ENCODE peak calls at places on chromosomes 3 and 15, in nine cellular contexts. One of them, this sample, is unnamed.

GRCh38 chr3:151708868-151709267 is 24.9 kb upstream of the AADACL2 start:
- DNase-seq in stimulated activated CD4-positive, alpha-beta T cell treated with anti-CD3 and anti-CD28 coated beads, Interleukin-12 subunit alpha, Interleukin-12 subunit beta, amount 100 ng/mL, for 4 hours: no peak
- DNase-seq in KG1: no peak
- DNase-seq in left lung: no peak
- DNase-seq in fibroblast of the conjunctiva: no peak
- DNase-seq in A172: no peak
- DNase-seq in NCI-H1930: no peak
- DNase-seq in HCEC 1CT: no peak
- DNase-seq in Ammon's horn: no peak
- DNase-seq in this sample: no peak

GRCh38 chr3:42036483-42036823 is 54.7 kb upstream of the TRAK1 start:
- DNase-seq in NCI-H1930: no peak
- DNase-seq in A172: peak
- DNase-seq in fibroblast of the conjunctiva: peak
- DNase-seq in stimulated activated CD4-positive, alpha-beta T cell treated with anti-CD3 and anti-CD28 coated beads, Interleukin-12 subunit alpha, Interleukin-12 subunit beta, amount 100 ng/mL, for 4 hours: no peak
- DNase-seq in Ammon's horn: no peak
- DNase-seq in HCEC 1CT: peak
- DNase-seq in KG1: no peak
- DNase-seq in left lung: no peak
- DNase-seq in this sample: no peak

GRCh38 chr3:148880681-148881080 is 15.6 kb downstream of the CPA3 start:
- DNase-seq in HCEC 1CT: peak
- DNase-seq in NCI-H1930: no peak
- DNase-seq in A172: no peak
- DNase-seq in fibroblast of the conjunctiva: no peak
- DNase-seq in stimulated activated CD4-positive, alpha-beta T cell treated with anti-CD3 and anti-CD28 coated beads, Interleukin-12 subunit alpha, Interleukin-12 subunit beta, amount 100 ng/mL, for 4 hours: no peak
- DNase-seq in Ammon's horn: no peak
- DNase-seq in left lung: no peak
- DNase-seq in KG1: no peak
- DNase-seq in this sample: peak

GRCh38 chr3:141575879-141576743 is 89.3 kb downstream of the RASA2 start:
- DNase-seq in HCEC 1CT: peak
- DNase-seq in fibroblast of the conjunctiva: peak
- DNase-seq in stimulated activated CD4-positive, alpha-beta T cell treated with anti-CD3 and anti-CD28 coated beads, Interleukin-12 subunit alpha, Interleukin-12 subunit beta, amount 100 ng/mL, for 4 hours: no peak
- DNase-seq in Ammon's horn: peak
- DNase-seq in left lung: no peak
- DNase-seq in A172: peak
- DNase-seq in KG1: no peak
- DNase-seq in NCI-H1930: no peak
- DNase-seq in this sample: peak

GRCh38 chr3:56878046-56878445 is 76.3 kb upstream of the ARHGEF3 start:
- DNase-seq in fibroblast of the conjunctiva: no peak
- DNase-seq in HCEC 1CT: no peak
- DNase-seq in NCI-H1930: no peak
- DNase-seq in left lung: no peak
- DNase-seq in KG1: peak
- DNase-seq in stimulated activated CD4-positive, alpha-beta T cell treated with anti-CD3 and anti-CD28 coated beads, Interleukin-12 subunit alpha, Interleukin-12 subunit beta, amount 100 ng/mL, for 4 hours: peak
- DNase-seq in A172: no peak
- DNase-seq in Ammon's horn: peak
- DNase-seq in this sample: no peak

GRCh38 chr15:40430271-40430805 is 10.4 kb upstream of the BAHD1 start:
- DNase-seq in left lung: no peak
- DNase-seq in Ammon's horn: no peak
- DNase-seq in NCI-H1930: no peak
- DNase-seq in stimulated activated CD4-positive, alpha-beta T cell treated with anti-CD3 and anti-CD28 coated beads, Interleukin-12 subunit alpha, Interleukin-12 subunit beta, amount 100 ng/mL, for 4 hours: no peak
- DNase-seq in A172: peak
- DNase-seq in HCEC 1CT: no peak
- DNase-seq in fibroblast of the conjunctiva: no peak
- DNase-seq in KG1: no peak
- DNase-seq in this sample: no peak

GRCh38 chr3:67947808-67948508 is 293.5 kb upstream of the SUCLG2 start:
- DNase-seq in A172: peak
- DNase-seq in stimulated activated CD4-positive, alpha-beta T cell treated with anti-CD3 and anti-CD28 coated beads, Interleukin-12 subunit alpha, Interleukin-12 subunit beta, amount 100 ng/mL, for 4 hours: peak
- DNase-seq in fibroblast of the conjunctiva: no peak
- DNase-seq in Ammon's horn: no peak
- DNase-seq in NCI-H1930: no peak
- DNase-seq in HCEC 1CT: peak
- DNase-seq in KG1: no peak
- DNase-seq in left lung: no peak
- DNase-seq in this sample: no peak

GRCh38 chr15:55279746-55280351 is 9.8 kb downstream of the RAB27A start:
- DNase-seq in KG1: no peak
- DNase-seq in fibroblast of the conjunctiva: peak
- DNase-seq in NCI-H1930: no peak
- DNase-seq in A172: peak
- DNase-seq in HCEC 1CT: peak
- DNase-seq in stimulated activated CD4-positive, alpha-beta T cell treated with anti-CD3 and anti-CD28 coated beads, Interleukin-12 subunit alpha, Interleukin-12 subunit beta, amount 100 ng/mL, for 4 hours: no peak
- DNase-seq in left lung: no peak
- DNase-seq in Ammon's horn: no peak
- DNase-seq in this sample: no peak

GRCh38 chr15:77537006-77537405 is 95.7 kb downstream of the LINGO1 start:
- DNase-seq in KG1: no peak
- DNase-seq in fibroblast of the conjunctiva: no peak
- DNase-seq in HCEC 1CT: no peak
- DNase-seq in left lung: peak
- DNase-seq in stimulated activated CD4-positive, alpha-beta T cell treated with anti-CD3 and anti-CD28 coated beads, Interleukin-12 subunit alpha, Interleukin-12 subunit beta, amount 100 ng/mL, for 4 hours: no peak
- DNase-seq in A172: no peak
- DNase-seq in NCI-H1930: no peak
- DNase-seq in Ammon's horn: no peak
- DNase-seq in this sample: no peak

GRCh38 chr15:81151389-81151788 is 17.3 kb downstream of the CFAP161 start:
- DNase-seq in A172: no peak
- DNase-seq in NCI-H1930: no peak
- DNase-seq in left lung: no peak
- DNase-seq in KG1: no peak
- DNase-seq in stimulated activated CD4-positive, alpha-beta T cell treated with anti-CD3 and anti-CD28 coated beads, Interleukin-12 subunit alpha, Interleukin-12 subunit beta, amount 100 ng/mL, for 4 hours: no peak
- DNase-seq in HCEC 1CT: no peak
- DNase-seq in fibroblast of the conjunctiva: no peak
- DNase-seq in Ammon's horn: no peak
- DNase-seq in this sample: no peak

GRCh38 chr3:41209646-41210045 is 10.3 kb downstream of the CTNNB1 start:
- DNase-seq in HCEC 1CT: no peak
- DNase-seq in NCI-H1930: no peak
- DNase-seq in A172: no peak
- DNase-seq in Ammon's horn: no peak
- DNase-seq in fibroblast of the conjunctiva: no peak
- DNase-seq in stimulated activated CD4-positive, alpha-beta T cell treated with anti-CD3 and anti-CD28 coated beads, Interleukin-12 subunit alpha, Interleukin-12 subunit beta, amount 100 ng/mL, for 4 hours: no peak
- DNase-seq in KG1: no peak
- DNase-seq in left lung: no peak
- DNase-seq in this sample: no peak

GRCh38 chr3:68017069-68017468 is 362.7 kb upstream of the SUCLG2 start:
- DNase-seq in HCEC 1CT: no peak
- DNase-seq in fibroblast of the conjunctiva: no peak
- DNase-seq in Ammon's horn: no peak
- DNase-seq in stimulated activated CD4-positive, alpha-beta T cell treated with anti-CD3 and anti-CD28 coated beads, Interleukin-12 subunit alpha, Interleukin-12 subunit beta, amount 100 ng/mL, for 4 hours: no peak
- DNase-seq in NCI-H1930: no peak
- DNase-seq in KG1: no peak
- DNase-seq in left lung: no peak
- DNase-seq in A172: no peak
- DNase-seq in this sample: no peak

GRCh38 chr15:88656760-88657221 is 18.0 kb downstream of the ISG20 start:
- DNase-seq in KG1: no peak
- DNase-seq in Ammon's horn: no peak
- DNase-seq in fibroblast of the conjunctiva: no peak
- DNase-seq in HCEC 1CT: no peak
- DNase-seq in A172: no peak
- DNase-seq in left lung: no peak
- DNase-seq in stimulated activated CD4-positive, alpha-beta T cell treated with anti-CD3 and anti-CD28 coated beads, Interleukin-12 subunit alpha, Interleukin-12 subunit beta, amount 100 ng/mL, for 4 hours: no peak
- DNase-seq in NCI-H1930: no peak
- DNase-seq in this sample: no peak

GRCh38 chr15:51796777-51797474 is 32.5 kb upstream of the TMOD3 start:
- DNase-seq in stimulated activated CD4-positive, alpha-beta T cell treated with anti-CD3 and anti-CD28 coated beads, Interleukin-12 subunit alpha, Interleukin-12 subunit beta, amount 100 ng/mL, for 4 hours: no peak
- DNase-seq in KG1: no peak
- DNase-seq in fibroblast of the conjunctiva: no peak
- DNase-seq in A172: no peak
- DNase-seq in HCEC 1CT: peak
- DNase-seq in left lung: no peak
- DNase-seq in NCI-H1930: no peak
- DNase-seq in Ammon's horn: no peak
- DNase-seq in this sample: peak

GRCh38 chr3:33074217-33075067 is 22.5 kb downstream of the GLB1 start:
- DNase-seq in fibroblast of the conjunctiva: peak
- DNase-seq in A172: peak
- DNase-seq in HCEC 1CT: peak
- DNase-seq in KG1: peak
- DNase-seq in NCI-H1930: peak
- DNase-seq in Ammon's horn: peak
- DNase-seq in stimulated activated CD4-positive, alpha-beta T cell treated with anti-CD3 and anti-CD28 coated beads, Interleukin-12 subunit alpha, Interleukin-12 subunit beta, amount 100 ng/mL, for 4 hours: peak
- DNase-seq in left lung: peak
- DNase-seq in this sample: peak

GRCh38 chr3:20680990-20681628 is 495.1 kb upstream of the SGO1 start:
- DNase-seq in NCI-H1930: no peak
- DNase-seq in fibroblast of the conjunctiva: no peak
- DNase-seq in HCEC 1CT: no peak
- DNase-seq in KG1: no peak
- DNase-seq in A172: no peak
- DNase-seq in Ammon's horn: no peak
- DNase-seq in left lung: no peak
- DNase-seq in stimulated activated CD4-positive, alpha-beta T cell treated with anti-CD3 and anti-CD28 coated beads, Interleukin-12 subunit alpha, Interleukin-12 subunit beta, amount 100 ng/mL, for 4 hours: no peak
- DNase-seq in this sample: no peak

GRCh38 chr3:66355394-66355793 is 134.6 kb downstream of the SLC25A26 start:
- DNase-seq in left lung: no peak
- DNase-seq in Ammon's horn: no peak
- DNase-seq in NCI-H1930: no peak
- DNase-seq in stimulated activated CD4-positive, alpha-beta T cell treated with anti-CD3 and anti-CD28 coated beads, Interleukin-12 subunit alpha, Interleukin-12 subunit beta, amount 100 ng/mL, for 4 hours: no peak
- DNase-seq in A172: no peak
- DNase-seq in KG1: no peak
- DNase-seq in fibroblast of the conjunctiva: no peak
- DNase-seq in HCEC 1CT: no peak
- DNase-seq in this sample: no peak